ENCODE peak calls at places on chromosomes 11 and 22, in seven cellular contexts. Q, U, T, B, G, P and A are unnamed samples.

GRCh38 chr11:117874253-117874909 is 2.1 kb downstream of the FXYD6 start:
- DNase-seq in U (no peak), Q (no peak), G (no peak), T (no peak), P (no peak), B (no peak), A (no peak)

GRCh38 chr22:43173976-43174720 is 12.8 kb downstream of the TTLL12 start:
- DNase-seq in G (no peak), B (peak), U (no peak), Q (no peak), P (no peak), T (no peak), A (no peak)

GRCh38 chr22:29744902-29745301 is 21.9 kb downstream of the ZMAT5 start:
- DNase-seq in G (peak), P (peak), Q (no peak), T (peak), B (no peak), U (peak), A (no peak)

GRCh38 chr11:16815047-16815767 is 76.8 kb downstream of the C11orf58 start:
- DNase-seq in U (no peak), T (peak), P (peak), Q (peak), G (peak), B (peak), A (peak)

GRCh38 chr11:3002871-3003270 is 10.7 kb upstream of the NAP1L4 start:
- DNase-seq in U (no peak), T (peak), Q (no peak), G (no peak), B (no peak), P (no peak), A (no peak)

GRCh38 chr11:87033561-87033960 is 4.2 kb upstream of the TMEM135 start:
- DNase-seq in T (no peak), Q (no peak), P (no peak), G (no peak), U (no peak), B (no peak), A (no peak)

GRCh38 chr11:72321381-72321996 is 77.5 kb upstream of the PHOX2A start:
- DNase-seq in Q (no peak), U (peak), T (no peak), B (no peak), P (peak), G (no peak), A (peak)

GRCh38 chr11:106311531-106312230 is 234.2 kb downstream of the AASDHPPT start:
- DNase-seq in B (no peak), U (no peak), T (no peak), P (no peak), G (no peak), Q (no peak), A (no peak)

GRCh38 chr11:16809901-16810668 is 71.6 kb downstream of the C11orf58 start:
- DNase-seq in B (no peak), U (peak), P (peak), T (no peak), Q (no peak), G (no peak), A (peak)

GRCh38 chr11:126100681-126101080 is 38.0 kb upstream of the CDON start:
- DNase-seq in U (no peak), G (no peak), T (no peak), B (no peak), Q (no peak), P (no peak), A (no peak)

GRCh38 chr11:8665222-8665621 is 17.2 kb downstream of the TRIM66 start:
- DNase-seq in G (no peak), T (no peak), U (no peak), Q (no peak), P (no peak), B (no peak), A (no peak)

GRCh38 chr11:3736816-3737215 is 60.5 kb downstream of the NUP98 start:
- DNase-seq in U (no peak), B (no peak), G (no peak), Q (no peak), T (no peak), P (no peak), A (no peak)

GRCh38 chr11:113904379-113905101 is at the start of gene HTR3B:
- DNase-seq in T (no peak), Q (no peak), G (no peak), P (no peak), B (no peak), U (no peak), A (no peak)

GRCh38 chr11:67160045-67160444 is 41.0 kb downstream of the KDM2A start:
- DNase-seq in P (no peak), T (no peak), Q (no peak), G (no peak), B (no peak), U (no peak), A (no peak)

GRCh38 chr11:67167086-67167485 is 48.0 kb downstream of the KDM2A start:
- DNase-seq in B (no peak), U (no peak), G (no peak), P (no peak), T (no peak), Q (no peak), A (no peak)

GRCh38 chr11:67165595-67165994 is 46.5 kb downstream of the KDM2A start:
- DNase-seq in G (no peak), B (no peak), U (no peak), T (no peak), Q (no peak), P (no peak), A (no peak)

GRCh38 chr11:67160872-67161783 is 42.1 kb downstream of the KDM2A start:
- DNase-seq in U (peak), B (no peak), Q (no peak), T (no peak), G (no peak), P (peak), A (no peak)

DNA sequence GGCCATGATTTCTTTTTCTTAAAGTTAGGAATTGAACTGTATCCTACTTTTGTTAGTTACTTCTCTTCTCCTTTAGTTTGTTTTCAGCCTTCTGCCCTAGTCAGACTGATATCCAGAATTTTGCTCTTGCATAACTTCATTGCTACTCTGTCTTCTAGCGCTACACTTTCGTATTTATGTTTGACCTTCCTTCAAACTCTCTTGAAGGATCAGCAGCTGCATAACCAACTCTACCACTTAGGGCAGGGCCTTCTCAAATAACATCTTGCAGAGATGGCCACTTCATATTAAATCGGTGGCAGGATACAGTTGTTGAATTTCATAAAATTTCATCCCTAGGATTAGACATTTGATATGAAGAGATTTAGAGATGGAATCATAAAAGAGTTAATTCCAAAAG is 43.9 kb downstream of the KDM2A start:
- DNase-seq in T (no peak), U (no peak), B (no peak), G (no peak), Q (no peak), P (peak), A (no peak)
- H3K4me3 ChIP-seq in T (no peak), U (no peak), B (no peak), G (no peak), Q (no peak), P (no peak), A (no peak)

GRCh38 chr22:37690901-37691504 is 4.9 kb downstream of the NOL12 start:
- DNase-seq in T (peak), B (peak), P (no peak), Q (no peak), G (no peak), U (peak), A (no peak)

GRCh38 chr22:37690407-37690806 is 4.3 kb downstream of the NOL12 start:
- DNase-seq in Q (no peak), B (no peak), G (no peak), P (no peak), U (peak), T (no peak), A (no peak)

GRCh38 chr22:37684803-37685615 is 1.1 kb upstream of the NOL12 start:
- DNase-seq in G (peak), Q (no peak), U (peak), T (no peak), B (no peak), P (no peak), A (no peak)

GRCh38 chr22:37681556-37682049 is 4.5 kb upstream of the NOL12 start:
- DNase-seq in Q (no peak), T (peak), U (peak), G (peak), P (peak), B (peak), A (peak)

GRCh38 chr22:37686002-37686982 is at the start of gene NOL12:
- DNase-seq in Q (peak), G (peak), U (peak), T (peak), B (peak), P (peak), A (peak)
- TF ChIP-seq CTCF in Q (no peak), G (no peak), U (no peak), T (no peak), B (no peak), P (no peak), A (no peak)

GRCh38 chr11:66420671-66421476 is at the start of gene NPAS4:
- DNase-seq in U (no peak), B (no peak), T (no peak), G (no peak), Q (no peak), P (no peak), A (no peak)

GRCh38 chr11:66419825-66420224 is 1.0 kb upstream of the NPAS4 start:
- DNase-seq in U (no peak), P (no peak), T (no peak), G (no peak), Q (no peak), B (no peak), A (no peak)

GRCh38 chr11:66418986-66419308 is 1.9 kb upstream of the NPAS4 start:
- DNase-seq in G (no peak), U (no peak), Q (no peak), B (no peak), T (no peak), P (no peak), A (no peak)

GRCh38 chr11:66418168-66418985 is 2.5 kb upstream of the NPAS4 start:
- DNase-seq in T (peak), P (peak), G (peak), U (peak), Q (no peak), B (no peak), A (peak)

DNA sequence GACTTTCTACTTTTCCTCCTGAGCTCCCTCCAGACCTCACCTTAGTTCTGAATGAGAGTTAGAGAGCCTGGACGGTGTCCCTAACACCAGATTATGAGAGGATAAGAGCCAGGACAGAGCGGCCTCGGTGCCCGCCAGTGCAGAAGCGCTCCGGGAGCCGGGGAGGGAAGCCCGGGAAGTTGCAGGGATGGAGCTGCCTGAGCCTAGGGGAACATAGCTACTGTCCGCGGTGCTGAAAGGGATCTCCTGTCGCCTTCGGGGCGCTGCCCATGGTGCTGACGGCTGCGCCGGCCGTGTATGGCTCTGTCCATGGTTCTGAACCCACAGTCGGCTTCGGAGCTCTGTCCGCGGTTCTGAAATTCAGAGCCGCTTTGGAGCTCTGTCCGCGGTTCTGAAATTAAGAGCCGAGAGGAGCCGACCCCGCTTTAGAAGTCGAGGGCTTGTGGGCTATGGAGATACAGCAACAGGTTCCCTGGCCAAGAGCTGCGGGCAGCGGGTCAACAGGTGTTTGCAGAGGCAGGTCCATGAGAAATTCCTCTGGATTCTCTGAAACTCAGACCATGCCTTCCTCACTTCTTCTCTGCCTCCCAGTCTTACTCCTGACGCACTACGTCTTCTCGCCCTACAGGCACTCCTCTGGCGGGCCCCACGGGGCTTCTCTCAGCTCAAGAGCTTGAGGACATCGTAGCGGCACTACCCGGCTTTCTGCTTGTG is 814 bp downstream of the NPAS4 start:
- DNase-seq in G (peak), P (peak), T (peak), U (peak), Q (peak), B (peak), A (peak)
- H3K4me3 ChIP-seq in G (no peak), P (no peak), T (no peak), U (no peak), Q (no peak), B (no peak), A (no peak)

GRCh38 chr11:11894486-11894885 is 52.7 kb downstream of the USP47 start:
- DNase-seq in U (no peak), B (no peak), T (no peak), G (no peak), P (no peak), Q (no peak), A (no peak)

GRCh38 chr11:11895672-11896071 is 53.9 kb downstream of the USP47 start:
- DNase-seq in Q (no peak), B (no peak), U (no peak), T (no peak), P (peak), G (no peak), A (peak)

GRCh38 chr11:11901917-11902316 is 60.1 kb downstream of the USP47 start:
- DNase-seq in Q (no peak), B (no peak), U (no peak), G (no peak), P (no peak), T (no peak), A (no peak)

GRCh38 chr11:11898648-11899047 is 56.9 kb downstream of the USP47 start:
- DNase-seq in B (no peak), G (no peak), Q (no peak), P (no peak), U (no peak), T (no peak), A (no peak)

DNA sequence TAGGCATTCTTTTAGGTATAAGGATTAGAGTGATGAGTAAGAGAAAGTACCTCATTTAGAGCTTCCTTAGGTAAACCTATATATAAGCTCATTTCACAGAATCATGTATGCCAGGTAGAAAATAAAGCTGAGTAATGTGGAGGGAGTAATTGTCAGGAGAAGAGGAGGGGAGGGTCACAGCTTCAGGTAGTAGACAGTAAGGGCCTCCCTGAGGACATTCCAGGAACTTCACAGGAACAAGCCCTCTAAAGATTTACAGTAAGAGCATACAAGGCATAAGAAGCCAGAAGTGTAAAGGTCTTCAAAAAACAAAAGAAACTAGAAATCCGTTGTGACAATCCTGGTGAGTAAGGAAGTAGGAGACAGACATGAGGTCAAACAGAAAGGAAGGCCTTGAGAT is 57.6 kb downstream of the USP47 start:
- DNase-seq in G (no peak), P (no peak), B (no peak), T (no peak), U (no peak), Q (no peak), A (no peak)
- TF ChIP-seq CTCF in G (no peak), P (no peak), B (no peak), T (no peak), U (peak), Q (no peak), A (no peak)